ENCODE peak calls at places on chromosomes 5 and 9, in nine cellular contexts. L is endothelial cell of umbilical vein, N is body of pancreas, S is heart left ventricle, Z is Peyer's patch, M is GM12878, O is uterus, Q is sigmoid colon, T is A549. F is an unnamed sample.
A peak's percentile ranks its signal among the peaks of the same experiment; 100 is the strongest.

GRCh38 chr5:38403407-38403806 is 145.0 kb downstream of the EGFLAM start:
- DNase-seq in L (peak; percentile 66), N (no peak), S (no peak), Z (no peak), M (no peak), O (no peak), Q (no peak), T (no peak), F (no peak)

GRCh38 chr9:75992480-75993206 is 102.2 kb downstream of the PCSK5 start:
- DNase-seq in L (no peak), N (no peak), S (no peak), Z (no peak), M (no peak), O (no peak), Q (no peak), T (no peak), F (no peak)

GRCh38 chr9:134138292-134138691 is 2.4 kb downstream of the WDR5 start:
- DNase-seq in L (no peak), N (no peak), S (no peak), Z (peak; percentile 66), M (no peak), O (no peak), Q (no peak), T (no peak), F (no peak)

GRCh38 chr9:33813712-33814641 is 3.0 kb upstream of the UBE2R2 start:
- DNase-seq in L (peak; percentile 93), N (no peak), S (no peak), Z (peak; percentile 61), M (no peak), O (no peak), Q (no peak), T (peak; percentile 62), F (no peak)

GRCh38 chr5:150412319-150413175 is at the start of gene CD74:
- DNase-seq in L (peak; percentile 42), N (peak; percentile 70), S (peak; percentile 83), Z (peak; percentile 83), M (peak; percentile 97), O (peak; percentile 75), Q (peak; percentile 89), T (no peak), F (peak; percentile 90)

GRCh38 chr9:99831857-99832557 is 10.3 kb downstream of the NR4A3 start:
- DNase-seq in L (no peak), N (no peak), S (no peak), Z (no peak), M (no peak), O (no peak), Q (no peak), T (no peak), F (no peak)

GRCh38 chr5:61910771-61911170 is 395.2 kb upstream of the KIF2A start:
- DNase-seq in L (no peak), N (no peak), S (no peak), Z (no peak), M (no peak), O (no peak), Q (no peak), T (no peak), F (no peak)

GRCh38 chr5:45793638-45794532 is 97.7 kb upstream of the HCN1 start:
- DNase-seq in L (no peak), N (no peak), S (no peak), Z (no peak), M (peak; percentile 88), O (no peak), Q (no peak), T (no peak), F (no peak)

GRCh38 chr5:97629281-97629680 is 446.2 kb upstream of the RIOK2 start:
- DNase-seq in L (peak; percentile 33), N (peak; percentile 13), S (peak; percentile 69), Z (no peak), M (no peak), O (peak; percentile 24), Q (no peak), T (no peak), F (no peak)

GRCh38 chr5:138110266-138110963 is 26.6 kb downstream of the WNT8A start:
- DNase-seq in L (no peak), N (no peak), S (no peak), Z (no peak), M (no peak), O (no peak), Q (no peak), T (no peak), F (no peak)

GRCh38 chr5:126186210-126186609 is 237.0 kb upstream of the GRAMD2B start:
- DNase-seq in L (no peak), N (no peak), S (no peak), Z (no peak), M (no peak), O (no peak), Q (no peak), T (no peak), F (no peak)

GRCh38 chr9:629136-629535 is 212.4 kb upstream of the DMRT1 start:
- DNase-seq in L (no peak), N (no peak), S (no peak), Z (no peak), M (no peak), O (no peak), Q (peak; percentile 60), T (no peak), F (no peak)

GRCh38 chr5:151219789-151220188 is 4.1 kb downstream of the CCDC69 start:
- DNase-seq in L (no peak), N (no peak), S (no peak), Z (no peak), M (no peak), O (no peak), Q (no peak), T (no peak), F (no peak)

GRCh38 chr9:86659413-86660046 is 287.8 kb downstream of the GAS1 start:
- DNase-seq in L (no peak), N (no peak), S (no peak), Z (no peak), M (no peak), O (no peak), Q (no peak), T (no peak), F (no peak)

GRCh38 chr5:72523960-72524582 is 16.9 kb upstream of the ZNF366 start:
- DNase-seq in L (peak; percentile 89), N (no peak), S (no peak), Z (no peak), M (peak; percentile 52), O (no peak), Q (no peak), T (no peak), F (no peak)

GRCh38 chr9:84121991-84122523 is 141.5 kb downstream of the RMI1 start:
- DNase-seq in L (peak; percentile 52), N (no peak), S (no peak), Z (no peak), M (no peak), O (no peak), Q (no peak), T (no peak), F (no peak)

GRCh38 chr5:126482591-126482990 is 59.4 kb downstream of the GRAMD2B start:
- DNase-seq in L (no peak), N (no peak), S (no peak), Z (no peak), M (no peak), O (no peak), Q (no peak), T (no peak), F (no peak)

GRCh38 chr5:80078921-80079320 is 43.8 kb downstream of the THBS4 start:
- DNase-seq in L (no peak), N (no peak), S (no peak), Z (no peak), M (no peak), O (no peak), Q (no peak), T (no peak), F (no peak)

GRCh38 chr5:124951676-124952075 is 205.2 kb upstream of the ZNF608 start:
- DNase-seq in L (no peak), N (no peak), S (no peak), Z (no peak), M (peak; percentile 53), O (no peak), Q (no peak), T (no peak), F (no peak)
- TF ChIP-seq POLR2A in L (no peak), N (no peak), S (no peak), Z (no peak), M (no peak), O (no peak), Q (no peak), T (no peak), F (no peak)

DNA sequence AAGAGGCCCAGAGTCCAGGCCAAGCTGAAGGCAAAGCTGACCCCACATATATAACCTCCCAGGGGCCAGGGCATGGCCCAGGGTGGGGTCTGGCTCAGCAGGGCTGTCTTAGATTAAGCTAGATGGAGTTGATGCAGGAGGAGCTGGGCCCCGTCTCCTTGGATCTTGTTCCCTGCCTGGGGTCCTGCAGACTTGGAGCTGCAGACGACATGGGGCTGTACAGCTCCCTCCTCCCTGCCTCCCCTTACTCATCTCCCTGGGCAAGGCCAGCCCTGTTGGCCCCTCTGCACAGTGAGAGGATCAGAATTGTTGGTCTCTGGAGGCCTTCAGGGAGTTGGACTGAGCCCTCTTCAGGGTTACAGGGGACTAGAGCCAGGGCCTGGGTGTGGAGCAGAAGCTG is 134.9 kb downstream of the RGS3 start:
- DNase-seq in L (no peak), N (no peak), S (no peak), Z (peak; percentile 44), M (no peak), O (no peak), Q (no peak), T (no peak), F (no peak)
- H3K27ac ChIP-seq in L (peak overlapping the region; percentile 90), N (no peak overlapping the region), S (peak overlapping the region; percentile 33), Z (no peak overlapping the region), M (no peak overlapping the region), O (no peak overlapping the region), Q (no peak overlapping the region), T (no peak overlapping the region), F (no peak overlapping the region)

GRCh38 chr9:105413486-105414068 is 34.3 kb upstream of the FSD1L start:
- DNase-seq in L (peak; percentile 23), N (no peak), S (no peak), Z (no peak), M (no peak), O (peak; percentile 17), Q (no peak), T (peak; percentile 29), F (no peak)

GRCh38 chr9:105416840-105417239 is 31.0 kb upstream of the FSD1L start:
- DNase-seq in L (no peak), N (no peak), S (no peak), Z (no peak), M (no peak), O (no peak), Q (no peak), T (no peak), F (no peak)

GRCh38 chr9:105418588-105419108 is 29.2 kb upstream of the FSD1L start:
- DNase-seq in L (no peak), N (no peak), S (no peak), Z (no peak), M (no peak), O (no peak), Q (no peak), T (no peak), F (no peak)

GRCh38 chr9:105419981-105420597 is 27.7 kb upstream of the FSD1L start:
- DNase-seq in L (no peak), N (no peak), S (no peak), Z (no peak), M (no peak), O (no peak), Q (no peak), T (no peak), F (no peak)

GRCh38 chr9:105415344-105415980 is 32.4 kb upstream of the FSD1L start:
- DNase-seq in L (peak; percentile 51), N (peak; percentile 64), S (no peak), Z (no peak), M (no peak), O (peak; percentile 56), Q (peak; percentile 75), T (peak; percentile 59), F (no peak)
- TF ChIP-seq POLR2A in L (no peak), N (no peak), S (no peak), Z (no peak), M (no peak), O (no peak), Q (no peak), T (no peak), F (no peak)

GRCh38 chr5:158879993-158880392 is 219.7 kb downstream of the EBF1 start:
- DNase-seq in L (no peak), N (no peak), S (no peak), Z (no peak), M (no peak), O (no peak), Q (no peak), T (no peak), F (no peak)
- H3K27ac ChIP-seq in L (no peak overlapping the region), N (no peak overlapping the region), S (no peak overlapping the region), Z (no peak overlapping the region), M (peak overlapping the region; percentile 83), O (no peak overlapping the region), Q (no peak overlapping the region), T (no peak overlapping the region), F (no peak overlapping the region)